ENCODE peak calls at places on chromosomes 6 and 20, in six cellular contexts. R is CD8-positive, alpha-beta memory T cell; O is WERI-Rb-1; B is stomach; U is endothelial cell of umbilical vein; J is sigmoid colon. H is an unnamed sample.

GRCh38 chr6:32868257-32868788 is 14.3 kb downstream of the PSMB9 start:
- DNase-seq in J (peak; percentile 87), U (peak; percentile 83), B (peak; percentile 86), R (peak; percentile 89), O (peak; percentile 82), H (peak; percentile 81)

GRCh38 chr6:74492587-74492986 is 713.3 kb downstream of the COL12A1 start:
- DNase-seq in U (no peak), O (no peak), J (no peak), R (no peak), B (no peak), H (no peak)

GRCh38 chr20:45067087-45067486 is 33.8 kb downstream of the KCNS1 start:
- DNase-seq in J (no peak), U (no peak), B (no peak), O (no peak), R (no peak), H (no peak)

GRCh38 chr6:48568856-48569255 is 457.9 kb upstream of the PTCHD4 start:
- DNase-seq in U (no peak), B (no peak), J (no peak), R (no peak), O (no peak), H (no peak)

GRCh38 chr6:153312633-153313032 is 181.6 kb upstream of the RGS17 start:
- DNase-seq in R (no peak), B (peak; percentile 67), J (no peak), O (peak; percentile 45), U (peak; percentile 55), H (peak; percentile 28)

GRCh38 chr6:79731471-79731870 is 100.3 kb downstream of the SH3BGRL2 start:
- DNase-seq in U (no peak), R (no peak), J (no peak), O (peak; percentile 65), B (no peak), H (no peak)

GRCh38 chr6:99349620-99350141 is at the start of gene FAXC:
- DNase-seq in B (peak; percentile 70), R (no peak), J (peak; percentile 73), U (peak; percentile 25), O (peak; percentile 83), H (no peak)

GRCh38 chr6:26465776-26466175 is 8.0 kb downstream of the BTN2A1 start:
- DNase-seq in R (no peak), U (no peak), J (no peak), O (no peak), B (no peak), H (no peak)

GRCh38 chr6:39938773-39939381 is 4.6 kb upstream of the MOCS1 start:
- DNase-seq in B (no peak), U (no peak), O (peak; percentile 39), R (no peak), J (no peak), H (no peak)

GRCh38 chr20:878511-879307 is 37.4 kb downstream of the ANGPT4 start:
- DNase-seq in R (peak; percentile 43), J (no peak), O (no peak), U (peak; percentile 20), B (no peak), H (peak; percentile 33)

GRCh38 chr6:150579611-150580010 is 20.1 kb upstream of the PLEKHG1 start:
- DNase-seq in R (no peak), U (no peak), B (no peak), J (no peak), O (no peak), H (peak; percentile 39)

DNA sequence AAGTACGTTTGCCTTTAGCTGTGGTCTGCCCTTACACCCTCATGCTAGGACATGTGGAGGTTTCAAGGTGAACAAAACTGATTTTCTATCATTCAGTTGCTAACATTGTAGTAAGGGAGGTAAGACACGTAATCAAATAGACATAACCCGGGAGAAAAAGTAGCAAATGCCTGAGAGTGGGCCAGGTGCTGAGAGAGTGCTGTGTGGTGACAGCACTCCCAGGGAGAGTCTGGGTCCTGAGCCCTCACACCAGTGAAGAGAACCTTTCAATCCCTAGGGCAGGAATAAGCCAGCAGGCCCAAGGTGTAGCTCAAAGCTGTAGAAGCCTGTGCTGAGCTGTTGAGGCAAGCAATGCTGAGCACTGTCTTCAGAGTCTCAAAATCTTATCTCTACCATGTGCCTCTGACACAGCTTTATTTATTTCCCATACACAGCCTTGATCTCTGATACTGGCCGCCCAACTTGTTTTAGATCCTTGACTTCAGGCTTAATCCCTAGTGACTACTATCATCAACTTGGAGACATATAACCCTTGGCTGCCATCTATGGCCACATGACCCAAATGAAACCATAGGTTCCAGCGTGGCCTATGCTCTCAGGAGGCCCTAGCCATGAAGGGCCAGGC is 55.2 kb downstream of the TPD52L1 start:
- DNase-seq in U (no peak), J (no peak), R (no peak), O (no peak), B (no peak), H (no peak)
- H3K27ac ChIP-seq in U (no peak overlapping the region), J (no peak overlapping the region), R (no peak overlapping the region), O (no peak overlapping the region), B (no peak overlapping the region), H (no peak overlapping the region)

DNA sequence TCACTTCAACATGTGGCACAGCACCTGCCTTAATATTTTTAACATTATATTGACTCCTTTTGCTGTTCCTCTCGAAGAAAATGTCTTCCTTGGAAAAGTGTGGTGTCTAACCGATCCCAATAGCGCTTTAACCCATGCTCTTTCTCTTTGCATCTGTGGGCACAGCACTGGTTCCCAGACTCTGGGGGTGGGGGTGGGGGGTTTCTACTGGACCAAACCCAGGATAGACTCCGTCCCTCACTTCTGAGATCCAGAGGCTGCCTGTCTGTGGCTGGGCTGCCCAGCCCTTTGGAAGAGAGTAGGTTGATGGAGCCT is 3.9 kb upstream of the ZNF292 start:
- DNase-seq in B (no peak), U (no peak), R (no peak), O (no peak), J (no peak), H (no peak)
- H3K27ac ChIP-seq in B (peak overlapping the region; percentile 90), U (no peak overlapping the region), R (peak overlapping the region; percentile 52), O (peak overlapping the region; percentile 97), J (peak overlapping the region; percentile 98), H (peak overlapping the region; percentile 93)

GRCh38 chr6:120852293-120852849 is 481.9 kb downstream of the TBC1D32 start:
- DNase-seq in B (no peak), U (no peak), J (no peak), R (no peak), O (no peak), H (no peak)

GRCh38 chr6:120857422-120857821 is 476.9 kb downstream of the TBC1D32 start:
- DNase-seq in B (no peak), U (no peak), R (no peak), O (no peak), J (no peak), H (no peak)

GRCh38 chr6:120854583-120854982 is 479.7 kb downstream of the TBC1D32 start:
- DNase-seq in R (no peak), O (no peak), U (no peak), J (no peak), B (no peak), H (no peak)
- H3K27ac ChIP-seq in R (no peak overlapping the region), O (no peak overlapping the region), U (no peak overlapping the region), J (no peak overlapping the region), B (no peak overlapping the region), H (no peak overlapping the region)

DNA sequence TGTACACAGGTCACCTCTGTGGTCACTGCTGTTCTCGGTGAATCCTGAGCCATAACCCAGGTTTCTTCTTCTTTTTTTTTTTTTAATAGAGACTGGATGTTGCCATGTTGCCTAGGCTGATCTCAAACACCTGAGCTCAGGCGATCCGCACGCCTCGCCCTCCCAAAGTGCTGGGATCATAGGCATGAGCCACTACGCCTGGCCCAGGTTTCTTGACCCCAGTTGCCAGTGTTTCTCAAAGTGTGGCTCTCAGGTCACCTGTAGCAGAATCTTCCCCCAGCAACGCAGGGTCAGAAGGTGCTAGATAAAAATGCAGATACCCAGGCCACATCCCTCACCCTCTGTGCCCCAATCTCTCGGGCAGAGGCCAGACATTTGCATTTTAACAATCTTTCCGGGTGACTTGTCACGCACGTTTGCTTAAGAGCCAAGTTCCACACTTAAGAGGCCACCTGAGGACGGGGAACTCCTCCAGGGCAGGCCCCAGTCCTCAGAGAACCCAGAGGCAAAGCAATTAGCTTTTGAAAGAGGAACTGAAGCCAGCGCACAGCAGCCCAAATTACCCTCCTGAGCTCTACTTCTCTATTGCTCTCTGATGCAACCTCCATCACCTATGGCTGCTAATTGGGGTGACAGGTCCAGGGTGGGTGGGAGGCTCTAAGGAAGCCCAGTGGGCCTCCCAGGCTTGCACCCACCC is 81.8 kb downstream of the NFATC2 start:
- DNase-seq in J (no peak), B (no peak), R (no peak), O (no peak), U (no peak), H (no peak)
- H3K27ac ChIP-seq in J (no peak overlapping the region), B (no peak overlapping the region), R (no peak overlapping the region), O (no peak overlapping the region), U (no peak overlapping the region), H (no peak overlapping the region)

DNA sequence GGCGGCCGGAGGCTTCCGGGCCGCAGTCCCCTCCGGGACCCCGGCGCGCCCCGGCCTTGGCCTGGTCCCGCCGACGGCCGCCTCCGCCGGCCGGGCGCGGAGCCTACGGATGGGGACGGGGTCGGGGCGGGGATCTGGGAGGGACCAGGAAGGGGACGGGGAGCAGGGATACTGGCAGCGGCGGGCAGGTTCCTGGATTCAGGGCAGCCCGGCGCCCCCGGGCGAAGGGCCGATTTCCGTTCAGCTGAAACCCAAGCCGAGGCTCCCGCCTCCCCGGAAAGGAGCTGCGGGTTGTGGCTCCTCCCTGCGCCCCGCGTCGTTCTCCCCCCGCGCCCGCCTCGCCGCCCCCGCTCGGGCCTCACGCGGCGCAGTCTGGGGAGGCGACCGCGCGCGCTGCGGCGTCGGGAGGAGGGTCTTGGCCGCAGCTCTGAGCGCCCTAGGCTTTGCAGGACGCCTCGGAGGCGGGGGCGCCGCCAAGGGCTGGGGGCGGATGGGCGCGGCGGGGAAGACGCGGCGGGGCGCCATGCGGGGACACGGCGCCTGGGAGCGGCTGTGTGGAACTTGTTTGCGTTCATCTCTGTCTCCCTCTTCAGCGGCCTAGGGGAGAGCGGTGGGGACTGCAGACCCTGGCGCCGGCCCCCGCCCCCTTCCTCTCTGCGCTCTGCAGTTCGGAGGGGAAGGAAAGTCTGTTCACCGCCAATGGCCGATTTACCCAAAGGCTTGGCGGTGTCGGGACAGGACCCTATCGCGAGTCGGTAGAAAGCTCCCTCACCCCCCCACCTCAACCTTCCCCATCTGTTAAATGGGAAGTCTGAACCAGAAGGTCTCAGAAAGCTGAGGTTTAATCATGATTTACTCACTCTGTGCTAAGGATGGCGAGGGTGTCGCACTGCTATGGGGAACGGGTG is 22.7 kb upstream of the TMEM181 start:
- DNase-seq in R (no peak), J (no peak), B (no peak), U (no peak), O (peak; percentile 81), H (no peak)
- H3K27ac ChIP-seq in R (no peak overlapping the region), J (no peak overlapping the region), B (peak overlapping the region; percentile 47), U (no peak overlapping the region), O (peak overlapping the region; percentile 90), H (no peak overlapping the region)

DNA sequence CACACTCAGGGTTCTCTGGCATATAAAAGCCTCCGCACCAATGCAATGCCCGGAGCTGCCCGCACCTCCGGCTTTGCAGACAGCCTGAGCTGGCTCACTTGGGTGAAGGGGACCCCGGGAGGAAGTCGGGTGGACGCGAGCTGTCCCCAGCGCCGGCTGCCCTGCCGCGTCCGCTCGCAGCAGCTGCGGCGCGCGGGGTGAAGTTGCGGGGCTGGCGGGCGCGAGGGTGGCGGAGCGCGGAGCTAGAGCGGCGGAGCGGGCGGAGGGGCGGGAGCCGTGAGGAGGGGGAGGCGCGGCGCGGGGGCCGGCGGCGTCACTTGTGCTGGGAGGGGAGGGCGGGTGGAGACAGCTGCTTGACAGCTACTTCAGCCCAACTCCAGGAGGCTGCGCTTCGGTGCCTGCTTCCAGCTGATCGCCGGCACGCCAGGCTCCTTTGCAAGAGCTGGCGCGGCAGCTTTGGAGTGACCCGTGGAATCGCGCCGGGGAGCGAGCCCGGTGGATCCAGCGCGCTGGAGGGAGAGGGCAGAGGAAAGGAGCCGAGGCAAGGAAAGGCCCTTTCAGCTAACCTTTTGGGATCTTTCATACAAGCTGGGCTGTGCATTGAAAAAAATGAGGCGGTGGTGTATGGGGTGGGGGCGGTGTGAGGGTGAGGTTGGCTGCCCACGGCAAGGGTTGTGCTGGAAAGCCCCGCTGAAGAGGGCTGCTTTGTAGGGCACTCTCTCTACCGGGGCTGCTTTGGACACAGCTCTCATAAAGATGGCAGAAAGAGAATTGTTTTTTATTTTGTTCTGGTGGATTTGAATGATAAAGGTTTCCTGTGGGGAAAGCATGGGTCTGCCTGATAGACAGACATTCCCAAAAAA is 24.7 kb downstream of the RIPOR2 start:
- DNase-seq in O (peak; percentile 85), R (peak; percentile 63), B (peak; percentile 61), U (peak; percentile 23), J (peak; percentile 81), H (peak; percentile 68)
- H3K27ac ChIP-seq in O (no peak overlapping the region), R (peak overlapping the region; percentile 51), B (peak overlapping the region; percentile 71), U (no peak overlapping the region), J (peak overlapping the region; percentile 76), H (peak overlapping the region; percentile 78)

H was measured in heart right ventricle.